ENCODE peak calls at places on chromosomes 6 and 20, in nine cellular contexts. A is NK-92 treated with Interleukin-12 subunit alpha and Interleukin-12 subunit beta, amount 100 ng/mL, for 24 hours; K is AG08396; X is amygdala; O is HFFc6; T is upper lobe of left lung; L is activated naive CD8-positive, alpha-beta T cell treated with anti-CD3 and anti-CD28 coated beads for 36 hours; M is cerebellar cortex; U is left ventricle myocardium superior. Y is an unnamed sample.
A peak's percentile ranks its signal among the peaks of the same experiment; 100 is the strongest.

GRCh38 chr6:28281288-28282064 is at the start of gene PGBD1:
- DNase-seq in A (peak; percentile 53), K (peak; percentile 85), X (peak; percentile 44), O (peak; percentile 56), T (peak; percentile 95), L (peak; percentile 77), M (peak; percentile 78), U (peak; percentile 89), Y (peak; percentile 76)

GRCh38 chr6:148085651-148086321 is 256.9 kb upstream of the SASH1 start:
- DNase-seq in A (no peak), K (no peak), X (no peak), O (no peak), T (no peak), L (no peak), M (no peak), U (no peak), Y (peak; percentile 9)

GRCh38 chr20:57948177-57948955 is 238.6 kb upstream of the PMEPA1 start:
- DNase-seq in A (no peak), K (no peak), X (no peak), O (peak; percentile 11), T (no peak), L (no peak), M (no peak), U (no peak), Y (no peak)

GRCh38 chr20:14989891-14990290 is 652.5 kb upstream of the FLRT3 start:
- DNase-seq in A (no peak), K (no peak), X (no peak), O (no peak), T (no peak), L (no peak), M (no peak), U (no peak), Y (no peak)

GRCh38 chr6:49980898-49981297 is 11.5 kb upstream of the DEFB113 start:
- DNase-seq in A (no peak), K (no peak), X (no peak), O (no peak), T (no peak), L (no peak), M (no peak), U (no peak), Y (peak; percentile 55)

GRCh38 chr6:90135672-90136071 is 161.0 kb downstream of the BACH2 start:
- DNase-seq in A (no peak), K (peak; percentile 8), X (no peak), O (peak; percentile 45), T (no peak), L (no peak), M (no peak), U (no peak), Y (peak; percentile 48)

GRCh38 chr6:129131282-129131681 is 248.3 kb downstream of the LAMA2 start:
- DNase-seq in A (no peak), K (no peak), X (no peak), O (no peak), T (no peak), L (no peak), M (peak; percentile 17), U (peak; percentile 54), Y (no peak)

GRCh38 chr6:168291450-168291849 is 28.1 kb downstream of the DACT2 start:
- DNase-seq in A (no peak), K (no peak), X (no peak), O (no peak), T (no peak), L (no peak), M (no peak), U (no peak), Y (no peak)

GRCh38 chr6:118813795-118814194 is 80.2 kb upstream of the ASF1A start:
- DNase-seq in A (peak; percentile 10), K (no peak), X (no peak), O (peak; percentile 21), T (no peak), L (no peak), M (no peak), U (no peak), Y (peak; percentile 46)

GRCh38 chr20:58075565-58075964 is 152.9 kb downstream of the ANKRD60 start:
- DNase-seq in A (no peak), K (no peak), X (no peak), O (no peak), T (no peak), L (no peak), M (no peak), U (no peak), Y (no peak)

GRCh38 chr20:47951521-47951951 is 166.3 kb upstream of the SULF2 start:
- DNase-seq in A (no peak), K (no peak), X (no peak), O (no peak), T (no peak), L (no peak), M (no peak), U (no peak), Y (peak; percentile 66)

GRCh38 chr6:138944412-138944811 is 43.6 kb downstream of the REPS1 start:
- DNase-seq in A (peak; percentile 8), K (peak; percentile 33), X (no peak), O (peak; percentile 39), T (no peak), L (peak; percentile 8), M (no peak), U (no peak), Y (peak; percentile 84)

GRCh38 chr6:137823826-137824501 is 43.1 kb upstream of the TNFAIP3 start:
- DNase-seq in A (no peak), K (peak; percentile 43), X (peak; percentile 3), O (peak; percentile 92), T (no peak), L (peak; percentile 78), M (no peak), U (peak; percentile 76), Y (peak; percentile 99)

GRCh38 chr20:13008761-13009681 is at the start of gene SPTLC3:
- DNase-seq in A (no peak), K (no peak), X (no peak), O (no peak), T (no peak), L (no peak), M (no peak), U (peak; percentile 43), Y (peak; percentile 38)

GRCh38 chr6:31441368-31442267 is 38.2 kb downstream of the MICA start:
- DNase-seq in A (peak; percentile 50), K (peak; percentile 85), X (peak; percentile 50), O (peak; percentile 52), T (peak; percentile 96), L (peak; percentile 83), M (peak; percentile 72), U (peak; percentile 93), Y (peak; percentile 66)

GRCh38 chr6:117906905-117907599 is at the start of gene SLC35F1:
- DNase-seq in A (no peak), K (peak; percentile 55), X (peak; percentile 31), O (no peak), T (peak; percentile 87), L (peak; percentile 49), M (peak; percentile 36), U (peak; percentile 54), Y (peak; percentile 35)

GRCh38 chr6:22231616-22232015 is 65.2 kb downstream of the PRL start:
- DNase-seq in A (no peak), K (no peak), X (no peak), O (no peak), T (no peak), L (no peak), M (no peak), U (no peak), Y (no peak)

GRCh38 chr20:49775229-49775693 is 37.4 kb upstream of the SLC9A8 start:
- DNase-seq in A (peak; percentile 18), K (peak; percentile 32), X (no peak), O (no peak), T (no peak), L (no peak), M (no peak), U (no peak), Y (peak; percentile 94)

GRCh38 chr20:53884859-53885654 is 185.3 kb downstream of the BCAS1 start:
- DNase-seq in A (peak; percentile 20), K (no peak), X (no peak), O (no peak), T (no peak), L (peak; percentile 65), M (no peak), U (no peak), Y (no peak)

GRCh38 chr20:10430000-10430466 is 4.0 kb downstream of the MKKS start:
- DNase-seq in A (no peak), K (no peak), X (no peak), O (no peak), T (no peak), L (no peak), M (no peak), U (no peak), Y (no peak)

GRCh38 chr6:34630040-34630439 is 66.5 kb downstream of the ILRUN start:
- DNase-seq in A (no peak), K (peak; percentile 50), X (no peak), O (peak; percentile 92), T (no peak), L (no peak), M (no peak), U (no peak), Y (peak; percentile 91)

GRCh38 chr6:2990932-2991506 is 8.7 kb upstream of the NQO2 start:
- DNase-seq in A (no peak), K (no peak), X (no peak), O (no peak), T (no peak), L (no peak), M (peak; percentile 51), U (no peak), Y (peak; percentile 41)